ENCODE peak calls at places on chromosomes 6 and 20, in nine cellular contexts. O is coronary artery; R is OCI-LY7; S is CD4-positive, alpha-beta T cell; L is suprapubic skin; T is AG10803; P is K562; J is heart left ventricle; V is PC-9. D is an unnamed sample.
A peak's percentile ranks its signal among the peaks of the same experiment; 100 is the strongest.

GRCh38 chr6:98845201-98846020 is 11.0 kb downstream of the POU3F2 start:
- DNase-seq in O (no peak), R (peak; percentile 68), S (peak; percentile 57), L (peak; percentile 85), T (peak; percentile 79), P (peak; percentile 72), J (peak; percentile 74), V (peak; percentile 73), D (peak; percentile 96)

GRCh38 chr6:137402143-137402542 is 92.1 kb downstream of the OLIG3 start:
- DNase-seq in O (no peak), R (no peak), S (no peak), L (no peak), T (no peak), P (no peak), J (no peak), V (no peak), D (no peak)

GRCh38 chr6:10373642-10374359 is 41.1 kb downstream of the TFAP2A start:
- DNase-seq in O (peak; percentile 12), R (no peak), S (no peak), L (no peak), T (peak; percentile 25), P (no peak), J (no peak), V (peak; percentile 12), D (no peak)

GRCh38 chr6:159169557-159170332 is 545 bp downstream of the FNDC1 start:
- DNase-seq in O (no peak), R (no peak), S (no peak), L (no peak), T (peak; percentile 47), P (peak; percentile 18), J (peak; percentile 38), V (no peak), D (peak; percentile 50)

GRCh38 chr6:134564705-134565104 is 246.8 kb upstream of the SGK1 start:
- DNase-seq in O (no peak), R (no peak), S (no peak), L (no peak), T (no peak), P (no peak), J (no peak), V (no peak), D (no peak)

GRCh38 chr6:130324657-130325056 is 41.2 kb upstream of the TMEM200A start:
- DNase-seq in O (no peak), R (no peak), S (no peak), L (no peak), T (peak; percentile 88), P (no peak), J (no peak), V (no peak), D (no peak)

GRCh38 chr6:139409026-139409425 is 34.6 kb upstream of the CITED2 start:
- DNase-seq in O (no peak), R (no peak), S (no peak), L (no peak), T (peak; percentile 97), P (no peak), J (no peak), V (peak; percentile 30), D (no peak)

GRCh38 chr6:132236744-132237143 is 164.5 kb downstream of the MOXD1 start:
- DNase-seq in O (no peak), R (no peak), S (no peak), L (no peak), T (peak; percentile 60), P (no peak), J (no peak), V (no peak), D (no peak)

GRCh38 chr6:2749972-2750600 is 636 bp downstream of the MYLK4 start:
- DNase-seq in O (no peak), R (peak; percentile 73), S (peak; percentile 55), L (no peak), T (peak; percentile 46), P (peak; percentile 69), J (no peak), V (peak; percentile 30), D (peak; percentile 78)

GRCh38 chr20:52402514-52402913 is 210.9 kb upstream of the ZFP64 start:
- DNase-seq in O (no peak), R (no peak), S (no peak), L (no peak), T (peak; percentile 97), P (no peak), J (no peak), V (no peak), D (no peak)

GRCh38 chr20:22511943-22512910 is 72.1 kb downstream of the FOXA2 start:
- DNase-seq in O (no peak), R (no peak), S (no peak), L (no peak), T (no peak), P (peak; percentile 17), J (no peak), V (no peak), D (no peak)

GRCh38 chr6:140744648-140745320 is 1370.3 kb upstream of the CITED2 start:
- DNase-seq in O (no peak), R (no peak), S (no peak), L (no peak), T (peak; percentile 73), P (no peak), J (no peak), V (peak; percentile 6), D (no peak)

GRCh38 chr6:143183735-143184134 is 123.0 kb downstream of the AIG1 start:
- DNase-seq in O (no peak), R (no peak), S (no peak), L (no peak), T (no peak), P (no peak), J (no peak), V (no peak), D (no peak)

GRCh38 chr20:13995841-13996240 is 525 bp downstream of the MACROD2 start:
- DNase-seq in O (no peak), R (no peak), S (no peak), L (no peak), T (no peak), P (no peak), J (peak; percentile 40), V (peak; percentile 62), D (peak; percentile 14)

GRCh38 chr6:33578164-33578563 is 1.9 kb downstream of the BAK1 start:
- DNase-seq in O (no peak), R (no peak), S (no peak), L (no peak), T (no peak), P (peak; percentile 15), J (no peak), V (no peak), D (no peak)
- TF ChIP-seq CTCF in O (no peak), R (no peak), S (no peak), L (no peak), T (no peak), P (no peak), J (no peak), V (no peak), D (no peak)

GRCh38 chr6:36139431-36139830 is 9.1 kb downstream of the MAPK13 start:
- DNase-seq in O (no peak), R (no peak), S (no peak), L (no peak), T (no peak), P (peak; percentile 56), J (no peak), V (no peak), D (peak; percentile 36)
- TF ChIP-seq CTCF in O (no peak), R (peak; percentile 63), S (no peak), L (no peak), T (peak; percentile 15), P (peak; percentile 73), J (no peak), V (no peak), D (peak; percentile 45)

GRCh38 chr20:25532015-25532751 is 53.1 kb downstream of the NINL start:
- DNase-seq in O (no peak), R (no peak), S (no peak), L (no peak), T (no peak), P (no peak), J (no peak), V (peak; percentile 45), D (no peak)
- TF ChIP-seq CTCF in O (no peak), R (no peak), S (no peak), L (no peak), T (no peak), P (peak; percentile 12), J (no peak), V (no peak), D (no peak)

DNA sequence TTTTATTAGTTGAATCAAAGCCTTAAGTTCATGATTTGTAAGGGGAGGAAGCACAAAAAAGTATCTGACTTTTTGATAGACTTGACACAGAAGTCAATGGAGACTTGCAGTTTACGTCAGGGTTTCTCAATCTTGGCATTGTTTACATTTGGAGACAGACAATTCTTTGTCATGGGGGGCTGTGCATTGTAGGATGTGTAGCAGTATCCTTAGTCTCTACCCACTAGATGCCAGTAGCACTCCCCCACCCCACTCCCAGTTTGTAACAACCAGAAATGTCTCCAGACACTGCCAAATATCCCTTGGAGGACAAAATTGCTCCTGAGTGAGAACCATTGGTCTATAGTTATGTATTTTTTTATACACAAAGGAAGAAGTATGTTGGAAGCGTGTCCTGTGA is 434.1 kb downstream of the RFPL4B start:
- DNase-seq in O (no peak), R (no peak), S (no peak), L (no peak), T (peak; percentile 37), P (no peak), J (no peak), V (no peak), D (peak; percentile 54)
- TF ChIP-seq CTCF in O (no peak), R (no peak), S (no peak), L (no peak), T (peak; percentile 24), P (no peak), J (no peak), V (no peak), D (peak; percentile 35)

GRCh38 chr6:167448378-167448777 is 123.5 kb downstream of the TTLL2 start:
- DNase-seq in O (no peak), R (no peak), S (no peak), L (peak; percentile 67), T (no peak), P (no peak), J (no peak), V (no peak), D (no peak)
- TF ChIP-seq CTCF in O (no peak), R (no peak), S (no peak), L (no peak), T (no peak), P (no peak), J (no peak), V (no peak), D (no peak)